ENCODE peak calls at places on chromosomes 16 and 17, in four cellular contexts. V is activated T-helper 1 cell treated with Interleukin-2 at 50 U/mL for 16 hours, Q is AG08395, Y is B cell. D is an unnamed sample.

GRCh38 chr17:81208651-81209050 is 14.1 kb downstream of the CEP131 start:
- DNase-seq in Y (no peak), V (no peak), Q (no peak), D (no peak)

GRCh38 chr16:88678224-88678979 is 7.9 kb downstream of the SNAI3 start:
- DNase-seq in Y (no peak), V (no peak), Q (no peak), D (no peak)

GRCh38 chr17:28743243-28744103 is at the start of gene TRAF4:
- DNase-seq in V (peak), Q (peak), Y (peak), D (peak)

GRCh38 chr16:31350275-31351005 is 4.5 kb upstream of the ITGAX start:
- DNase-seq in Q (no peak), V (no peak), Y (no peak), D (no peak)

GRCh38 chr17:76053230-76054111 is 18.8 kb downstream of the SRP68 start:
- DNase-seq in Y (no peak), Q (peak), V (no peak), D (peak)

GRCh38 chr17:14664511-14664910 is 363.6 kb downstream of the HS3ST3B1 start:
- DNase-seq in Y (no peak), V (no peak), Q (no peak), D (no peak)

GRCh38 chr17:7695586-7695985 is 7.3 kb downstream of the WRAP53 start:
- DNase-seq in V (no peak), Y (no peak), Q (no peak), D (no peak)

GRCh38 chr17:81609541-81610353 is 27.2 kb downstream of the NPLOC4 start:
- DNase-seq in Q (no peak), Y (no peak), V (no peak), D (no peak)

GRCh38 chr17:74325743-74326379 is at the start of gene KIF19:
- DNase-seq in Q (peak), Y (peak), V (peak), D (no peak)

GRCh38 chr16:71214771-71215381 is 15.6 kb downstream of the HYDIN start:
- DNase-seq in Q (no peak), Y (peak), V (no peak), D (no peak)

GRCh38 chr16:11401161-11402050 is 56.1 kb downstream of the RMI2 start:
- DNase-seq in V (no peak), Y (no peak), Q (no peak), D (no peak)

GRCh38 chr16:7284780-7285179 is 47.9 kb upstream of the RBFOX1 start:
- DNase-seq in Y (no peak), Q (no peak), V (no peak), D (no peak)

GRCh38 chr16:31071861-31072260 is 2.2 kb downstream of the ZNF668 start:
- DNase-seq in Y (no peak), V (no peak), Q (peak), D (no peak)

GRCh38 chr17:63993368-63993990 is 4.7 kb upstream of the PRR29 start:
- DNase-seq in Q (no peak), V (peak), Y (no peak), D (no peak)

GRCh38 chr17:77140878-77141767 is at the start of gene SEC14L1:
- DNase-seq in V (peak), Q (no peak), Y (peak), D (no peak)

GRCh38 chr17:4900231-4901107 is 1.1 kb downstream of the C17orf107 start:
- DNase-seq in Q (no peak), Y (peak), V (peak), D (no peak)

GRCh38 chr16:54212893-54213292 is 73.7 kb downstream of the IRX3 start:
- DNase-seq in Q (no peak), V (no peak), Y (no peak), D (no peak)

GRCh38 chr16:82016268-82016667 is 5.0 kb upstream of the SDR42E1 start:
- DNase-seq in Q (no peak), Y (no peak), V (no peak), D (peak)

GRCh38 chr17:61842899-61843298 is 20.4 kb downstream of the BRIP1 start:
- DNase-seq in V (no peak), Y (no peak), Q (no peak), D (no peak)

GRCh38 chr17:33523577-33523981 is 230.5 kb upstream of the ASIC2 start:
- DNase-seq in V (no peak), Y (no peak), Q (peak), D (no peak)

GRCh38 chr16:89210904-89211515 is 6.5 kb upstream of the ZNF778 start:
- DNase-seq in Q (peak), V (no peak), Y (no peak), D (no peak)

GRCh38 chr17:82790391-82790790 is 38.5 kb downstream of the TBCD start:
- DNase-seq in Q (no peak), V (no peak), Y (no peak), D (no peak)

GRCh38 chr17:81381632-81382577 is 13.4 kb upstream of the BAHCC1 start:
- DNase-seq in Y (no peak), V (no peak), Q (no peak), D (no peak)

GRCh38 chr17:71287246-71287828 is 833.5 kb upstream of the SOX9 start:
- DNase-seq in Y (no peak), V (no peak), Q (no peak), D (no peak)

GRCh38 chr16:76650579-76650978 is 373.4 kb downstream of the CNTNAP4 start:
- DNase-seq in Y (no peak), Q (no peak), V (no peak), D (no peak)

GRCh38 chr16:2157480-2158261 is 2.1 kb downstream of the TRAF7 start:
- DNase-seq in Y (no peak), V (no peak), Q (no peak), D (no peak)

GRCh38 chr16:75264531-75264998 is 13.1 kb upstream of the BCAR1 start:
- DNase-seq in Y (no peak), V (no peak), Q (no peak), D (no peak)

GRCh38 chr16:48608452-48608851 is 1.5 kb downstream of the N4BP1 start:
- DNase-seq in V (no peak), Y (peak), Q (no peak), D (no peak)

GRCh38 chr17:58006563-58006923 is 503 bp downstream of the SRSF1 start:
- DNase-seq in Y (peak), Q (peak), V (peak), D (peak)

GRCh38 chr16:19184823-19185509 is 16.9 kb downstream of the SYT17 start:
- DNase-seq in Y (no peak), Q (no peak), V (no peak), D (no peak)

GRCh38 chr17:56820207-56820606 is 13.5 kb downstream of the C17orf67 start:
- DNase-seq in Y (no peak), V (no peak), Q (no peak), D (no peak)

GRCh38 chr17:82338858-82339633 is 5.5 kb upstream of the SECTM1 start:
- DNase-seq in Y (no peak), V (no peak), Q (peak), D (peak)

GRCh38 chr17:57211543-57211942 is 44.8 kb upstream of the MSI2 start:
- DNase-seq in Y (no peak), Q (peak), V (no peak), D (no peak)

GRCh38 chr16:68936729-68937631 is 93.6 kb downstream of the TANGO6 start:
- DNase-seq in V (no peak), Y (no peak), Q (peak), D (no peak)

GRCh38 chr17:74870512-74870911 is 2.3 kb downstream of the FDXR start:
- DNase-seq in Q (peak), Y (no peak), V (no peak), D (peak)

GRCh38 chr16:75262104-75262799 is 10.8 kb upstream of the BCAR1 start:
- DNase-seq in Q (no peak), V (no peak), Y (no peak), D (no peak)

GRCh38 chr17:73045722-73046121 is 46.8 kb downstream of the SLC39A11 start:
- DNase-seq in Y (no peak), V (no peak), Q (no peak), D (no peak)

GRCh38 chr17:61583242-61583641 is 7.8 kb downstream of the NACA2 start:
- DNase-seq in V (no peak), Y (no peak), Q (peak), D (peak)

D was measured in hepatic stellate cell.